ENCODE peak calls at places on chromosomes 6 and 20, in seven cellular contexts. One of them, this sample, is unnamed.

GRCh38 chr20:61173966-61174725 is 77.9 kb upstream of the CDH4 start:
- DNase-seq in IMR-90: peak
- DNase-seq in adrenal gland: no peak
- DNase-seq in RWPE1: no peak
- DNase-seq in astrocyte of the spinal cord: no peak
- DNase-seq in GM12865: no peak
- DNase-seq in cardiac muscle cell: no peak
- DNase-seq in this sample: no peak

GRCh38 chr6:134517145-134517658 is 199.3 kb upstream of the SGK1 start:
- DNase-seq in IMR-90: peak
- DNase-seq in RWPE1: peak
- DNase-seq in adrenal gland: peak
- DNase-seq in GM12865: no peak
- DNase-seq in cardiac muscle cell: peak
- DNase-seq in astrocyte of the spinal cord: peak
- DNase-seq in this sample: peak

GRCh38 chr20:31833130-31833930 is 12.1 kb downstream of the FOXS1 start:
- DNase-seq in IMR-90: peak
- DNase-seq in cardiac muscle cell: peak
- DNase-seq in RWPE1: peak
- DNase-seq in adrenal gland: peak
- DNase-seq in GM12865: peak
- DNase-seq in astrocyte of the spinal cord: no peak
- DNase-seq in this sample: peak

GRCh38 chr6:98921038-98921437 is 26.7 kb downstream of the FBXL4 start:
- DNase-seq in astrocyte of the spinal cord: peak
- DNase-seq in adrenal gland: no peak
- DNase-seq in GM12865: peak
- DNase-seq in cardiac muscle cell: no peak
- DNase-seq in IMR-90: peak
- DNase-seq in RWPE1: no peak
- DNase-seq in this sample: no peak

GRCh38 chr6:31821301-31822037 is 6.1 kb upstream of the HSPA1B start:
- DNase-seq in GM12865: peak
- DNase-seq in RWPE1: peak
- DNase-seq in astrocyte of the spinal cord: no peak
- DNase-seq in adrenal gland: peak
- DNase-seq in IMR-90: peak
- DNase-seq in cardiac muscle cell: peak
- DNase-seq in this sample: peak

GRCh38 chr20:59577809-59578601 is 26.3 kb upstream of the PHACTR3 start:
- DNase-seq in GM12865: no peak
- DNase-seq in IMR-90: no peak
- DNase-seq in RWPE1: no peak
- DNase-seq in astrocyte of the spinal cord: no peak
- DNase-seq in cardiac muscle cell: no peak
- DNase-seq in adrenal gland: no peak
- DNase-seq in this sample: no peak

GRCh38 chr6:142821860-142822259 is 123.1 kb downstream of the HIVEP2 start:
- DNase-seq in RWPE1: no peak
- DNase-seq in GM12865: no peak
- DNase-seq in adrenal gland: peak
- DNase-seq in IMR-90: no peak
- DNase-seq in cardiac muscle cell: no peak
- DNase-seq in astrocyte of the spinal cord: no peak
- DNase-seq in this sample: no peak

GRCh38 chr6:106134906-106135634 is 48.9 kb downstream of the PRDM1 start:
- DNase-seq in astrocyte of the spinal cord: peak
- DNase-seq in GM12865: no peak
- DNase-seq in IMR-90: no peak
- DNase-seq in cardiac muscle cell: no peak
- DNase-seq in RWPE1: peak
- DNase-seq in adrenal gland: peak
- DNase-seq in this sample: no peak

GRCh38 chr6:30060634-30060981 is 457 bp upstream of the POLR1H start:
- DNase-seq in GM12865: peak
- DNase-seq in IMR-90: peak
- DNase-seq in adrenal gland: no peak
- DNase-seq in cardiac muscle cell: peak
- DNase-seq in astrocyte of the spinal cord: no peak
- DNase-seq in RWPE1: no peak
- DNase-seq in this sample: peak

GRCh38 chr6:126535585-126535984 is 195.7 kb downstream of the CENPW start:
- DNase-seq in RWPE1: no peak
- DNase-seq in adrenal gland: no peak
- DNase-seq in IMR-90: no peak
- DNase-seq in GM12865: no peak
- DNase-seq in astrocyte of the spinal cord: peak
- DNase-seq in cardiac muscle cell: no peak
- DNase-seq in this sample: no peak

GRCh38 chr6:170281331-170282292 is 9.3 kb downstream of the DLL1 start:
- DNase-seq in RWPE1: no peak
- DNase-seq in adrenal gland: no peak
- DNase-seq in cardiac muscle cell: no peak
- DNase-seq in astrocyte of the spinal cord: no peak
- DNase-seq in IMR-90: no peak
- DNase-seq in GM12865: no peak
- DNase-seq in this sample: no peak

GRCh38 chr20:2699775-2700413 is 7.3 kb downstream of the EBF4 start:
- DNase-seq in IMR-90: no peak
- DNase-seq in cardiac muscle cell: no peak
- DNase-seq in adrenal gland: peak
- DNase-seq in astrocyte of the spinal cord: no peak
- DNase-seq in RWPE1: no peak
- DNase-seq in GM12865: no peak
- DNase-seq in this sample: no peak

GRCh38 chr6:12386816-12387215 is 96.7 kb downstream of the EDN1 start:
- DNase-seq in RWPE1: no peak
- DNase-seq in GM12865: no peak
- DNase-seq in IMR-90: no peak
- DNase-seq in adrenal gland: no peak
- DNase-seq in cardiac muscle cell: no peak
- DNase-seq in astrocyte of the spinal cord: peak
- DNase-seq in this sample: no peak

GRCh38 chr20:17372831-17373440 is 146.1 kb downstream of the PCSK2 start:
- DNase-seq in GM12865: no peak
- DNase-seq in IMR-90: no peak
- DNase-seq in adrenal gland: no peak
- DNase-seq in cardiac muscle cell: no peak
- DNase-seq in RWPE1: no peak
- DNase-seq in astrocyte of the spinal cord: no peak
- DNase-seq in this sample: no peak

GRCh38 chr6:7164536-7165001 is 56.8 kb downstream of the RREB1 start:
- DNase-seq in GM12865: no peak
- DNase-seq in RWPE1: no peak
- DNase-seq in cardiac muscle cell: no peak
- DNase-seq in IMR-90: no peak
- DNase-seq in astrocyte of the spinal cord: no peak
- DNase-seq in adrenal gland: peak
- DNase-seq in this sample: no peak

GRCh38 chr6:92706976-92707375 is 712.4 kb downstream of the EPHA7 start:
- DNase-seq in adrenal gland: no peak
- DNase-seq in RWPE1: peak
- DNase-seq in GM12865: no peak
- DNase-seq in astrocyte of the spinal cord: no peak
- DNase-seq in cardiac muscle cell: no peak
- DNase-seq in IMR-90: no peak
- DNase-seq in this sample: no peak

GRCh38 chr6:31614075-31614619 is 887 bp upstream of the AIF1 start:
- DNase-seq in cardiac muscle cell: no peak
- DNase-seq in astrocyte of the spinal cord: no peak
- DNase-seq in GM12865: no peak
- DNase-seq in IMR-90: no peak
- DNase-seq in RWPE1: no peak
- DNase-seq in adrenal gland: no peak
- DNase-seq in this sample: no peak

GRCh38 chr20:57996936-57997629 is 231.4 kb downstream of the ANKRD60 start:
- DNase-seq in adrenal gland: no peak
- DNase-seq in RWPE1: peak
- DNase-seq in astrocyte of the spinal cord: peak
- DNase-seq in IMR-90: no peak
- DNase-seq in cardiac muscle cell: no peak
- DNase-seq in GM12865: no peak
- DNase-seq in this sample: no peak

GRCh38 chr6:108160009-108160408 is 5.8 kb upstream of the NR2E1 start:
- DNase-seq in RWPE1: no peak
- DNase-seq in astrocyte of the spinal cord: no peak
- DNase-seq in IMR-90: no peak
- DNase-seq in cardiac muscle cell: no peak
- DNase-seq in adrenal gland: no peak
- DNase-seq in GM12865: no peak
- DNase-seq in this sample: no peak

GRCh38 chr6:52020961-52021570 is 66.3 kb downstream of the PKHD1 start:
- DNase-seq in GM12865: peak
- DNase-seq in astrocyte of the spinal cord: peak
- DNase-seq in RWPE1: peak
- DNase-seq in adrenal gland: no peak
- DNase-seq in IMR-90: peak
- DNase-seq in cardiac muscle cell: peak
- DNase-seq in this sample: no peak

DNA sequence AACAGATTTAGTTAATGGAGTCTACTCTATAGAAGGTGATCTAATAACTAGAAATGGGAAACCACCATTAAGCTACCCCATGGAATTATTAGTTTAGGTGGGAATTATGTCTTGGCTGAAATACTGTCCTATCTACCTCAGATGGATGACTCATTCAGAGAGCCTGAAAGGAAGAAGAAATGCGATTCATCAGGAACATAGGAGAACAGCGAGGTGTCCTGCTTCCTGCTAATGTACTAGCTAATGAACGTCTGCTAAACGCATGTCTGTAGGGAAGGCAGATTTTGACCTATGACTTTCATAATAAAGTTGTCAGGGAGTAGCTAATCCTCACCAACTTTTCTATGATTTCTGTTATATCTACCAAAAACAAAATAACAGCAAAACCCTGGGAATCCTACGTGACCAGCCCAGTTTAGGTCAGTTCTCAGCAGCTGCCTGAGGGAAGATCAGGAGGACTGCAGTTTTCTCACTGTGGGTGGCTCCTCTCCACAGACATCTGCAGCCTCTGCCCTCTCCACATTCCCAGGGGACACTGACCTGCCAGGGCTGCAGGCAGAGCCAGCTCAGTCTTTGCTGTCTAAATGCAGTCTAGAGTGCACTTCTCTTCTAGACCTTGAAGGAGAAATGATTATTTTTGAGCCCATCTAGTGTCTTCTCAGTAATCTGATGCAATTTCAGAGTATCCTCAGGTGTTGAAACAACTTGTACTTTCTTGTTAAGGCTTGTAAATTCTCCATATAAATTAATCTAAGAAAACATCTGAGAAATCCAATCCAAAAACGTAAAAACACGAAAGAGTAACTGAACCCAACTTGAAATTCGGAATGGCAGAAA is 18.1 kb upstream of the SFT2D1 start:
- DNase-seq in cardiac muscle cell: no peak
- DNase-seq in astrocyte of the spinal cord: peak
- DNase-seq in adrenal gland: no peak
- DNase-seq in IMR-90: peak
- DNase-seq in GM12865: no peak
- DNase-seq in RWPE1: peak
- DNase-seq in this sample: peak
- TF ChIP-seq CTCF in cardiac muscle cell: no peak
- TF ChIP-seq CTCF in astrocyte of the spinal cord: no peak
- TF ChIP-seq CTCF in adrenal gland: no peak
- TF ChIP-seq CTCF in IMR-90: no peak
- TF ChIP-seq CTCF in GM12865: no peak
- TF ChIP-seq CTCF in RWPE1: no peak
- TF ChIP-seq CTCF in this sample: no peak

GRCh38 chr6:81734081-81734480 is 18.4 kb downstream of the TENT5A start:
- DNase-seq in IMR-90: no peak
- DNase-seq in RWPE1: no peak
- DNase-seq in adrenal gland: no peak
- DNase-seq in astrocyte of the spinal cord: no peak
- DNase-seq in cardiac muscle cell: no peak
- DNase-seq in GM12865: no peak
- DNase-seq in this sample: no peak
- TF ChIP-seq CTCF in IMR-90: no peak
- TF ChIP-seq CTCF in RWPE1: no peak
- TF ChIP-seq CTCF in adrenal gland: no peak
- TF ChIP-seq CTCF in astrocyte of the spinal cord: no peak
- TF ChIP-seq CTCF in cardiac muscle cell: peak
- TF ChIP-seq CTCF in GM12865: no peak
- TF ChIP-seq CTCF in this sample: no peak

GRCh38 chr6:137416376-137417109 is 77.7 kb downstream of the OLIG3 start:
- DNase-seq in cardiac muscle cell: peak
- DNase-seq in RWPE1: no peak
- DNase-seq in IMR-90: peak
- DNase-seq in adrenal gland: no peak
- DNase-seq in astrocyte of the spinal cord: peak
- DNase-seq in GM12865: no peak
- DNase-seq in this sample: no peak

GRCh38 chr6:137414599-137414998 is 79.6 kb downstream of the OLIG3 start:
- DNase-seq in RWPE1: no peak
- DNase-seq in IMR-90: no peak
- DNase-seq in GM12865: no peak
- DNase-seq in astrocyte of the spinal cord: no peak
- DNase-seq in adrenal gland: no peak
- DNase-seq in cardiac muscle cell: peak
- DNase-seq in this sample: no peak

GRCh38 chr6:137417411-137417810 is 76.8 kb downstream of the OLIG3 start:
- DNase-seq in RWPE1: no peak
- DNase-seq in adrenal gland: no peak
- DNase-seq in GM12865: no peak
- DNase-seq in cardiac muscle cell: no peak
- DNase-seq in astrocyte of the spinal cord: no peak
- DNase-seq in IMR-90: peak
- DNase-seq in this sample: no peak

GRCh38 chr6:137415127-137415833 is 78.9 kb downstream of the OLIG3 start:
- DNase-seq in adrenal gland: peak
- DNase-seq in astrocyte of the spinal cord: peak
- DNase-seq in cardiac muscle cell: peak
- DNase-seq in RWPE1: peak
- DNase-seq in IMR-90: peak
- DNase-seq in GM12865: peak
- DNase-seq in this sample: peak

GRCh38 chr6:137415834-137416190 is 78.4 kb downstream of the OLIG3 start:
- DNase-seq in GM12865: no peak
- DNase-seq in adrenal gland: no peak
- DNase-seq in RWPE1: no peak
- DNase-seq in IMR-90: no peak
- DNase-seq in astrocyte of the spinal cord: no peak
- DNase-seq in cardiac muscle cell: no peak
- DNase-seq in this sample: no peak
- TF ChIP-seq CTCF in GM12865: no peak
- TF ChIP-seq CTCF in adrenal gland: no peak
- TF ChIP-seq CTCF in RWPE1: no peak
- TF ChIP-seq CTCF in IMR-90: no peak
- TF ChIP-seq CTCF in astrocyte of the spinal cord: no peak
- TF ChIP-seq CTCF in cardiac muscle cell: no peak
- TF ChIP-seq CTCF in this sample: no peak

GRCh38 chr6:110714143-110714542 is 101.1 kb downstream of the CDK19 start:
- DNase-seq in astrocyte of the spinal cord: no peak
- DNase-seq in cardiac muscle cell: no peak
- DNase-seq in IMR-90: peak
- DNase-seq in adrenal gland: no peak
- DNase-seq in GM12865: no peak
- DNase-seq in RWPE1: no peak
- DNase-seq in this sample: no peak

GRCh38 chr6:110723017-110723416 is 92.3 kb downstream of the CDK19 start:
- DNase-seq in RWPE1: no peak
- DNase-seq in GM12865: no peak
- DNase-seq in adrenal gland: no peak
- DNase-seq in IMR-90: no peak
- DNase-seq in astrocyte of the spinal cord: no peak
- DNase-seq in cardiac muscle cell: no peak
- DNase-seq in this sample: no peak

GRCh38 chr6:110720066-110720465 is 95.2 kb downstream of the CDK19 start:
- DNase-seq in RWPE1: no peak
- DNase-seq in IMR-90: no peak
- DNase-seq in astrocyte of the spinal cord: no peak
- DNase-seq in cardiac muscle cell: no peak
- DNase-seq in GM12865: no peak
- DNase-seq in adrenal gland: no peak
- DNase-seq in this sample: no peak
- TF ChIP-seq CTCF in RWPE1: no peak
- TF ChIP-seq CTCF in IMR-90: no peak
- TF ChIP-seq CTCF in astrocyte of the spinal cord: no peak
- TF ChIP-seq CTCF in cardiac muscle cell: no peak
- TF ChIP-seq CTCF in GM12865: no peak
- TF ChIP-seq CTCF in adrenal gland: no peak
- TF ChIP-seq CTCF in this sample: no peak